ENCODE peak calls at places on chromosomes 4 and X, in ten cellular contexts. P is LHCN-M2; J is stimulated activated CD4-positive, alpha-beta T cell treated with anti-CD3 and anti-CD28 coated beads, TNF-alpha, amount 100 ng/mL, for 48 hours; F is MM.1S; Z is EL; U is stimulated activated CD8-positive, alpha-beta memory T cell treated with anti-CD3 and anti-CD28 coated beads, Interleukin-2, amount 100 ng/mL, for 48 hours; K is HT-29; Y is adrenal gland; Q is activated gamma-delta T cell treated with Interleukin-2 at 50 U/mL for 16 hours; S is nucleus accumbens. C is an unnamed sample.

GRCh38 chrX:129782706-129783105 is 3.0 kb downstream of the SASH3 start:
- DNase-seq in P (no peak), J (no peak), F (no peak), Z (no peak), U (no peak), K (no peak), Y (no peak), Q (no peak), S (no peak), C (no peak)

GRCh38 chr4:84678976-84679744 is 96.2 kb downstream of the CDS1 start:
- DNase-seq in P (no peak), J (no peak), F (no peak), Z (no peak), U (no peak), K (no peak), Y (no peak), Q (no peak), S (no peak), C (no peak)

GRCh38 chr4:8913121-8913857 is 41.6 kb upstream of the HMX1 start:
- DNase-seq in P (no peak), J (no peak), F (no peak), Z (no peak), U (no peak), K (no peak), Y (no peak), Q (no peak), S (no peak), C (no peak)

GRCh38 chrX:63686878-63687714 is 97.9 kb downstream of the ARHGEF9 start:
- DNase-seq in P (peak), J (no peak), F (peak), Z (peak), U (no peak), K (peak), Y (no peak), Q (no peak), S (no peak), C (peak)

GRCh38 chr4:150078996-150079581 is 844 bp downstream of the DCLK2 start:
- DNase-seq in P (peak), J (no peak), F (peak), Z (peak), U (no peak), K (no peak), Y (peak), Q (no peak), S (no peak), C (peak)

GRCh38 chr4:8362483-8362882 is 78.0 kb downstream of the ACOX3 start:
- DNase-seq in P (no peak), J (no peak), F (no peak), Z (peak), U (no peak), K (no peak), Y (no peak), Q (no peak), S (no peak), C (peak)

GRCh38 chr4:60913646-60914045 is 286.5 kb upstream of the ADGRL3 start:
- DNase-seq in P (no peak), J (no peak), F (no peak), Z (no peak), U (no peak), K (no peak), Y (no peak), Q (no peak), S (no peak), C (no peak)

GRCh38 chrX:39133971-39134370 is 332.7 kb downstream of the MID1IP1 start:
- DNase-seq in P (no peak), J (no peak), F (peak), Z (no peak), U (no peak), K (peak), Y (no peak), Q (no peak), S (no peak), C (no peak)

GRCh38 chrX:48802089-48802812 is 384 bp downstream of the HDAC6 start:
- DNase-seq in P (peak), J (peak), F (peak), Z (peak), U (peak), K (peak), Y (peak), Q (peak), S (peak), C (peak)

GRCh38 chr4:1403177-1403583 is 3.1 kb downstream of the NKX1-1 start:
- DNase-seq in P (no peak), J (no peak), F (no peak), Z (no peak), U (no peak), K (no peak), Y (no peak), Q (no peak), S (no peak), C (no peak)

GRCh38 chr4:3384771-3385701 is 56.7 kb upstream of the HGFAC start:
- DNase-seq in P (no peak), J (no peak), F (no peak), Z (no peak), U (no peak), K (no peak), Y (peak), Q (no peak), S (no peak), C (no peak)

GRCh38 chrX:12972867-12973560 is 1.9 kb upstream of the TMSB4X start:
- DNase-seq in P (no peak), J (no peak), F (no peak), Z (no peak), U (no peak), K (no peak), Y (no peak), Q (no peak), S (no peak), C (no peak)

GRCh38 chr4:138111462-138112000 is 130.6 kb downstream of the SLC7A11 start:
- DNase-seq in P (peak), J (no peak), F (no peak), Z (peak), U (no peak), K (peak), Y (no peak), Q (no peak), S (no peak), C (peak)

GRCh38 chr4:24203896-24204295 is 314.0 kb upstream of the PPARGC1A start:
- DNase-seq in P (no peak), J (no peak), F (peak), Z (no peak), U (no peak), K (no peak), Y (no peak), Q (no peak), S (no peak), C (no peak)

GRCh38 chrX:97666890-97667289 is 783.2 kb downstream of the RPA4 start:
- DNase-seq in P (no peak), J (no peak), F (no peak), Z (no peak), U (no peak), K (no peak), Y (no peak), Q (no peak), S (no peak), C (no peak)

GRCh38 chr4:3821580-3822229 is 55.5 kb downstream of the ADRA2C start:
- DNase-seq in P (no peak), J (no peak), F (no peak), Z (no peak), U (no peak), K (no peak), Y (no peak), Q (no peak), S (no peak), C (no peak)